ENCODE peak calls at places on chromosomes 12 and 14, in six cellular contexts. One of them, this sample, is unnamed.

GRCh38 chr14:49598182-49598478 is 610 bp upstream of the LRR1 start:
- DNase-seq in activated CD4-positive, alpha-beta T cell treated with anti-CD3 and anti-CD28 coated beads, Interleukin-2, amount 50 U/mL, for 1 hour: no peak
- DNase-seq in endothelial cell: peak
- DNase-seq in sciatic nerve: no peak
- DNase-seq in activated CD4-positive, CD25-positive, alpha-beta regulatory T cell: no peak
- DNase-seq in activated CD8-positive, alpha-beta memory T cell treated with anti-CD3 and anti-CD28 coated beads, Interleukin-2, amount 50 U/mL, for 4 hours: no peak
- DNase-seq in this sample: no peak

GRCh38 chr12:82619644-82620043 is 67.1 kb upstream of the TMTC2 start:
- DNase-seq in sciatic nerve: no peak
- DNase-seq in activated CD8-positive, alpha-beta memory T cell treated with anti-CD3 and anti-CD28 coated beads, Interleukin-2, amount 50 U/mL, for 4 hours: no peak
- DNase-seq in activated CD4-positive, CD25-positive, alpha-beta regulatory T cell: no peak
- DNase-seq in activated CD4-positive, alpha-beta T cell treated with anti-CD3 and anti-CD28 coated beads, Interleukin-2, amount 50 U/mL, for 1 hour: no peak
- DNase-seq in endothelial cell: no peak
- DNase-seq in this sample: no peak

GRCh38 chr14:67999693-68000384 is 180.3 kb downstream of the RAD51B start:
- DNase-seq in sciatic nerve: no peak
- DNase-seq in activated CD4-positive, CD25-positive, alpha-beta regulatory T cell: no peak
- DNase-seq in endothelial cell: no peak
- DNase-seq in activated CD8-positive, alpha-beta memory T cell treated with anti-CD3 and anti-CD28 coated beads, Interleukin-2, amount 50 U/mL, for 4 hours: no peak
- DNase-seq in activated CD4-positive, alpha-beta T cell treated with anti-CD3 and anti-CD28 coated beads, Interleukin-2, amount 50 U/mL, for 1 hour: no peak
- DNase-seq in this sample: no peak

GRCh38 chr12:34402899-34403705 is 380.8 kb downstream of the ALG10 start:
- DNase-seq in activated CD4-positive, CD25-positive, alpha-beta regulatory T cell: no peak
- DNase-seq in endothelial cell: peak
- DNase-seq in activated CD8-positive, alpha-beta memory T cell treated with anti-CD3 and anti-CD28 coated beads, Interleukin-2, amount 50 U/mL, for 4 hours: peak
- DNase-seq in sciatic nerve: peak
- DNase-seq in activated CD4-positive, alpha-beta T cell treated with anti-CD3 and anti-CD28 coated beads, Interleukin-2, amount 50 U/mL, for 1 hour: no peak
- DNase-seq in this sample: peak

GRCh38 chr14:50013198-50013918 is 103.0 kb downstream of the VCPKMT start:
- DNase-seq in activated CD8-positive, alpha-beta memory T cell treated with anti-CD3 and anti-CD28 coated beads, Interleukin-2, amount 50 U/mL, for 4 hours: no peak
- DNase-seq in activated CD4-positive, CD25-positive, alpha-beta regulatory T cell: no peak
- DNase-seq in activated CD4-positive, alpha-beta T cell treated with anti-CD3 and anti-CD28 coated beads, Interleukin-2, amount 50 U/mL, for 1 hour: no peak
- DNase-seq in endothelial cell: no peak
- DNase-seq in sciatic nerve: no peak
- DNase-seq in this sample: no peak

GRCh38 chr12:20101046-20101445 is 267.3 kb upstream of the PDE3A start:
- DNase-seq in activated CD4-positive, CD25-positive, alpha-beta regulatory T cell: no peak
- DNase-seq in activated CD4-positive, alpha-beta T cell treated with anti-CD3 and anti-CD28 coated beads, Interleukin-2, amount 50 U/mL, for 1 hour: no peak
- DNase-seq in activated CD8-positive, alpha-beta memory T cell treated with anti-CD3 and anti-CD28 coated beads, Interleukin-2, amount 50 U/mL, for 4 hours: no peak
- DNase-seq in endothelial cell: no peak
- DNase-seq in sciatic nerve: no peak
- DNase-seq in this sample: no peak

GRCh38 chr14:61640834-61641170 is 54.5 kb upstream of the HIF1A start:
- DNase-seq in activated CD4-positive, alpha-beta T cell treated with anti-CD3 and anti-CD28 coated beads, Interleukin-2, amount 50 U/mL, for 1 hour: no peak
- DNase-seq in activated CD8-positive, alpha-beta memory T cell treated with anti-CD3 and anti-CD28 coated beads, Interleukin-2, amount 50 U/mL, for 4 hours: no peak
- DNase-seq in endothelial cell: no peak
- DNase-seq in sciatic nerve: no peak
- DNase-seq in activated CD4-positive, CD25-positive, alpha-beta regulatory T cell: no peak
- DNase-seq in this sample: no peak

GRCh38 chr14:26775765-26776577 is 178.1 kb upstream of the NOVA1 start:
- DNase-seq in sciatic nerve: no peak
- DNase-seq in activated CD8-positive, alpha-beta memory T cell treated with anti-CD3 and anti-CD28 coated beads, Interleukin-2, amount 50 U/mL, for 4 hours: no peak
- DNase-seq in activated CD4-positive, CD25-positive, alpha-beta regulatory T cell: no peak
- DNase-seq in endothelial cell: no peak
- DNase-seq in activated CD4-positive, alpha-beta T cell treated with anti-CD3 and anti-CD28 coated beads, Interleukin-2, amount 50 U/mL, for 1 hour: no peak
- DNase-seq in this sample: no peak

GRCh38 chr14:55279384-55279783 is 8.2 kb downstream of the FBXO34 start:
- DNase-seq in activated CD4-positive, alpha-beta T cell treated with anti-CD3 and anti-CD28 coated beads, Interleukin-2, amount 50 U/mL, for 1 hour: no peak
- DNase-seq in sciatic nerve: no peak
- DNase-seq in endothelial cell: no peak
- DNase-seq in activated CD4-positive, CD25-positive, alpha-beta regulatory T cell: no peak
- DNase-seq in activated CD8-positive, alpha-beta memory T cell treated with anti-CD3 and anti-CD28 coated beads, Interleukin-2, amount 50 U/mL, for 4 hours: no peak
- DNase-seq in this sample: no peak

GRCh38 chr12:4269279-4269991 is 4.1 kb upstream of the CCND2 start:
- DNase-seq in sciatic nerve: peak
- DNase-seq in activated CD8-positive, alpha-beta memory T cell treated with anti-CD3 and anti-CD28 coated beads, Interleukin-2, amount 50 U/mL, for 4 hours: peak
- DNase-seq in activated CD4-positive, alpha-beta T cell treated with anti-CD3 and anti-CD28 coated beads, Interleukin-2, amount 50 U/mL, for 1 hour: peak
- DNase-seq in activated CD4-positive, CD25-positive, alpha-beta regulatory T cell: peak
- DNase-seq in endothelial cell: peak
- DNase-seq in this sample: peak

GRCh38 chr12:67807808-67808207 is 159.3 kb downstream of the DYRK2 start:
- DNase-seq in endothelial cell: no peak
- DNase-seq in activated CD4-positive, CD25-positive, alpha-beta regulatory T cell: no peak
- DNase-seq in activated CD4-positive, alpha-beta T cell treated with anti-CD3 and anti-CD28 coated beads, Interleukin-2, amount 50 U/mL, for 1 hour: no peak
- DNase-seq in activated CD8-positive, alpha-beta memory T cell treated with anti-CD3 and anti-CD28 coated beads, Interleukin-2, amount 50 U/mL, for 4 hours: no peak
- DNase-seq in sciatic nerve: no peak
- DNase-seq in this sample: no peak

GRCh38 chr14:50397461-50398196 is 948 bp upstream of the CDKL1 start:
- DNase-seq in activated CD4-positive, alpha-beta T cell treated with anti-CD3 and anti-CD28 coated beads, Interleukin-2, amount 50 U/mL, for 1 hour: no peak
- DNase-seq in activated CD4-positive, CD25-positive, alpha-beta regulatory T cell: no peak
- DNase-seq in sciatic nerve: no peak
- DNase-seq in endothelial cell: no peak
- DNase-seq in activated CD8-positive, alpha-beta memory T cell treated with anti-CD3 and anti-CD28 coated beads, Interleukin-2, amount 50 U/mL, for 4 hours: no peak
- DNase-seq in this sample: no peak

GRCh38 chr14:69922198-69922597 is 43.0 kb downstream of the SMOC1 start:
- DNase-seq in activated CD4-positive, CD25-positive, alpha-beta regulatory T cell: no peak
- DNase-seq in sciatic nerve: no peak
- DNase-seq in activated CD8-positive, alpha-beta memory T cell treated with anti-CD3 and anti-CD28 coated beads, Interleukin-2, amount 50 U/mL, for 4 hours: no peak
- DNase-seq in activated CD4-positive, alpha-beta T cell treated with anti-CD3 and anti-CD28 coated beads, Interleukin-2, amount 50 U/mL, for 1 hour: no peak
- DNase-seq in endothelial cell: no peak
- DNase-seq in this sample: no peak

GRCh38 chr12:47267571-47267970 is 187.8 kb upstream of the AMIGO2 start:
- DNase-seq in sciatic nerve: no peak
- DNase-seq in activated CD4-positive, CD25-positive, alpha-beta regulatory T cell: no peak
- DNase-seq in activated CD4-positive, alpha-beta T cell treated with anti-CD3 and anti-CD28 coated beads, Interleukin-2, amount 50 U/mL, for 1 hour: no peak
- DNase-seq in activated CD8-positive, alpha-beta memory T cell treated with anti-CD3 and anti-CD28 coated beads, Interleukin-2, amount 50 U/mL, for 4 hours: no peak
- DNase-seq in endothelial cell: no peak
- DNase-seq in this sample: no peak

GRCh38 chr12:118238888-118239287 is 103.0 kb downstream of the PEBP1 start:
- DNase-seq in activated CD4-positive, CD25-positive, alpha-beta regulatory T cell: no peak
- DNase-seq in sciatic nerve: no peak
- DNase-seq in activated CD4-positive, alpha-beta T cell treated with anti-CD3 and anti-CD28 coated beads, Interleukin-2, amount 50 U/mL, for 1 hour: no peak
- DNase-seq in activated CD8-positive, alpha-beta memory T cell treated with anti-CD3 and anti-CD28 coated beads, Interleukin-2, amount 50 U/mL, for 4 hours: no peak
- DNase-seq in endothelial cell: no peak
- DNase-seq in this sample: no peak

GRCh38 chr12:90253674-90254181 is 545.1 kb upstream of the ATP2B1 start:
- DNase-seq in endothelial cell: no peak
- DNase-seq in activated CD4-positive, alpha-beta T cell treated with anti-CD3 and anti-CD28 coated beads, Interleukin-2, amount 50 U/mL, for 1 hour: peak
- DNase-seq in activated CD8-positive, alpha-beta memory T cell treated with anti-CD3 and anti-CD28 coated beads, Interleukin-2, amount 50 U/mL, for 4 hours: peak
- DNase-seq in sciatic nerve: peak
- DNase-seq in activated CD4-positive, CD25-positive, alpha-beta regulatory T cell: no peak
- DNase-seq in this sample: peak

GRCh38 chr12:1616233-1617066 is 12.6 kb upstream of the WNT5B start:
- DNase-seq in activated CD4-positive, alpha-beta T cell treated with anti-CD3 and anti-CD28 coated beads, Interleukin-2, amount 50 U/mL, for 1 hour: no peak
- DNase-seq in activated CD8-positive, alpha-beta memory T cell treated with anti-CD3 and anti-CD28 coated beads, Interleukin-2, amount 50 U/mL, for 4 hours: no peak
- DNase-seq in endothelial cell: no peak
- DNase-seq in sciatic nerve: no peak
- DNase-seq in activated CD4-positive, CD25-positive, alpha-beta regulatory T cell: no peak
- DNase-seq in this sample: no peak

GRCh38 chr14:45610303-45610702 is 357.3 kb upstream of the MIS18BP1 start:
- DNase-seq in activated CD4-positive, alpha-beta T cell treated with anti-CD3 and anti-CD28 coated beads, Interleukin-2, amount 50 U/mL, for 1 hour: no peak
- DNase-seq in activated CD4-positive, CD25-positive, alpha-beta regulatory T cell: no peak
- DNase-seq in sciatic nerve: no peak
- DNase-seq in activated CD8-positive, alpha-beta memory T cell treated with anti-CD3 and anti-CD28 coated beads, Interleukin-2, amount 50 U/mL, for 4 hours: no peak
- DNase-seq in endothelial cell: no peak
- DNase-seq in this sample: no peak

GRCh38 chr14:103257211-103257962 is 76.7 kb upstream of the EIF5 start:
- DNase-seq in sciatic nerve: no peak
- DNase-seq in activated CD4-positive, CD25-positive, alpha-beta regulatory T cell: no peak
- DNase-seq in activated CD4-positive, alpha-beta T cell treated with anti-CD3 and anti-CD28 coated beads, Interleukin-2, amount 50 U/mL, for 1 hour: no peak
- DNase-seq in endothelial cell: no peak
- DNase-seq in activated CD8-positive, alpha-beta memory T cell treated with anti-CD3 and anti-CD28 coated beads, Interleukin-2, amount 50 U/mL, for 4 hours: no peak
- DNase-seq in this sample: no peak

GRCh38 chr14:49505026-49505766 is 81.0 kb downstream of the RPS29 start:
- DNase-seq in activated CD4-positive, alpha-beta T cell treated with anti-CD3 and anti-CD28 coated beads, Interleukin-2, amount 50 U/mL, for 1 hour: no peak
- DNase-seq in endothelial cell: no peak
- DNase-seq in activated CD4-positive, CD25-positive, alpha-beta regulatory T cell: no peak
- DNase-seq in activated CD8-positive, alpha-beta memory T cell treated with anti-CD3 and anti-CD28 coated beads, Interleukin-2, amount 50 U/mL, for 4 hours: no peak
- DNase-seq in sciatic nerve: no peak
- DNase-seq in this sample: no peak

GRCh38 chr12:12397184-12397583 is 40.3 kb downstream of the BORCS5 start:
- DNase-seq in activated CD8-positive, alpha-beta memory T cell treated with anti-CD3 and anti-CD28 coated beads, Interleukin-2, amount 50 U/mL, for 4 hours: no peak
- DNase-seq in endothelial cell: no peak
- DNase-seq in activated CD4-positive, CD25-positive, alpha-beta regulatory T cell: no peak
- DNase-seq in activated CD4-positive, alpha-beta T cell treated with anti-CD3 and anti-CD28 coated beads, Interleukin-2, amount 50 U/mL, for 1 hour: no peak
- DNase-seq in sciatic nerve: no peak
- DNase-seq in this sample: no peak

GRCh38 chr12:49959570-49960473 is 1.9 kb upstream of the AQP5 start:
- DNase-seq in activated CD8-positive, alpha-beta memory T cell treated with anti-CD3 and anti-CD28 coated beads, Interleukin-2, amount 50 U/mL, for 4 hours: no peak
- DNase-seq in activated CD4-positive, alpha-beta T cell treated with anti-CD3 and anti-CD28 coated beads, Interleukin-2, amount 50 U/mL, for 1 hour: no peak
- DNase-seq in activated CD4-positive, CD25-positive, alpha-beta regulatory T cell: no peak
- DNase-seq in sciatic nerve: no peak
- DNase-seq in endothelial cell: peak
- DNase-seq in this sample: no peak

GRCh38 chr12:90987520-90987919 is 17.3 kb downstream of the EPYC start:
- DNase-seq in endothelial cell: no peak
- DNase-seq in activated CD4-positive, CD25-positive, alpha-beta regulatory T cell: no peak
- DNase-seq in sciatic nerve: no peak
- DNase-seq in activated CD4-positive, alpha-beta T cell treated with anti-CD3 and anti-CD28 coated beads, Interleukin-2, amount 50 U/mL, for 1 hour: no peak
- DNase-seq in activated CD8-positive, alpha-beta memory T cell treated with anti-CD3 and anti-CD28 coated beads, Interleukin-2, amount 50 U/mL, for 4 hours: no peak
- DNase-seq in this sample: no peak

GRCh38 chr12:110244829-110245228 is 36.2 kb upstream of the ATP2A2 start:
- DNase-seq in activated CD4-positive, alpha-beta T cell treated with anti-CD3 and anti-CD28 coated beads, Interleukin-2, amount 50 U/mL, for 1 hour: no peak
- DNase-seq in sciatic nerve: no peak
- DNase-seq in activated CD8-positive, alpha-beta memory T cell treated with anti-CD3 and anti-CD28 coated beads, Interleukin-2, amount 50 U/mL, for 4 hours: no peak
- DNase-seq in endothelial cell: no peak
- DNase-seq in activated CD4-positive, CD25-positive, alpha-beta regulatory T cell: no peak
- DNase-seq in this sample: no peak

GRCh38 chr14:20059745-20060144 is at the start of gene OR4L1:
- DNase-seq in activated CD8-positive, alpha-beta memory T cell treated with anti-CD3 and anti-CD28 coated beads, Interleukin-2, amount 50 U/mL, for 4 hours: no peak
- DNase-seq in activated CD4-positive, alpha-beta T cell treated with anti-CD3 and anti-CD28 coated beads, Interleukin-2, amount 50 U/mL, for 1 hour: no peak
- DNase-seq in activated CD4-positive, CD25-positive, alpha-beta regulatory T cell: no peak
- DNase-seq in endothelial cell: no peak
- DNase-seq in sciatic nerve: no peak
- DNase-seq in this sample: no peak

GRCh38 chr12:7751394-7751793 is 4.2 kb upstream of the CLEC4C start:
- DNase-seq in sciatic nerve: no peak
- DNase-seq in activated CD4-positive, alpha-beta T cell treated with anti-CD3 and anti-CD28 coated beads, Interleukin-2, amount 50 U/mL, for 1 hour: no peak
- DNase-seq in activated CD8-positive, alpha-beta memory T cell treated with anti-CD3 and anti-CD28 coated beads, Interleukin-2, amount 50 U/mL, for 4 hours: no peak
- DNase-seq in endothelial cell: no peak
- DNase-seq in activated CD4-positive, CD25-positive, alpha-beta regulatory T cell: no peak
- DNase-seq in this sample: no peak

GRCh38 chr14:68143341-68143807 is 323.8 kb downstream of the RAD51B start:
- DNase-seq in activated CD8-positive, alpha-beta memory T cell treated with anti-CD3 and anti-CD28 coated beads, Interleukin-2, amount 50 U/mL, for 4 hours: no peak
- DNase-seq in activated CD4-positive, alpha-beta T cell treated with anti-CD3 and anti-CD28 coated beads, Interleukin-2, amount 50 U/mL, for 1 hour: no peak
- DNase-seq in activated CD4-positive, CD25-positive, alpha-beta regulatory T cell: no peak
- DNase-seq in sciatic nerve: peak
- DNase-seq in endothelial cell: no peak
- DNase-seq in this sample: no peak

GRCh38 chr12:66269757-66270383 is 32.4 kb upstream of the HELB start:
- DNase-seq in endothelial cell: no peak
- DNase-seq in activated CD4-positive, CD25-positive, alpha-beta regulatory T cell: no peak
- DNase-seq in activated CD8-positive, alpha-beta memory T cell treated with anti-CD3 and anti-CD28 coated beads, Interleukin-2, amount 50 U/mL, for 4 hours: no peak
- DNase-seq in sciatic nerve: no peak
- DNase-seq in activated CD4-positive, alpha-beta T cell treated with anti-CD3 and anti-CD28 coated beads, Interleukin-2, amount 50 U/mL, for 1 hour: no peak
- DNase-seq in this sample: no peak

GRCh38 chr14:58944226-58944769 is 244.2 kb upstream of the DAAM1 start:
- DNase-seq in activated CD4-positive, alpha-beta T cell treated with anti-CD3 and anti-CD28 coated beads, Interleukin-2, amount 50 U/mL, for 1 hour: no peak
- DNase-seq in sciatic nerve: no peak
- DNase-seq in endothelial cell: no peak
- DNase-seq in activated CD8-positive, alpha-beta memory T cell treated with anti-CD3 and anti-CD28 coated beads, Interleukin-2, amount 50 U/mL, for 4 hours: no peak
- DNase-seq in activated CD4-positive, CD25-positive, alpha-beta regulatory T cell: no peak
- DNase-seq in this sample: no peak

GRCh38 chr14:38199076-38199475 is 8.6 kb upstream of the SSTR1 start:
- DNase-seq in endothelial cell: no peak
- DNase-seq in sciatic nerve: no peak
- DNase-seq in activated CD4-positive, CD25-positive, alpha-beta regulatory T cell: no peak
- DNase-seq in activated CD4-positive, alpha-beta T cell treated with anti-CD3 and anti-CD28 coated beads, Interleukin-2, amount 50 U/mL, for 1 hour: no peak
- DNase-seq in activated CD8-positive, alpha-beta memory T cell treated with anti-CD3 and anti-CD28 coated beads, Interleukin-2, amount 50 U/mL, for 4 hours: no peak
- DNase-seq in this sample: no peak

GRCh38 chr12:103632554-103633216 is 45.6 kb downstream of the STAB2 start:
- DNase-seq in activated CD4-positive, CD25-positive, alpha-beta regulatory T cell: peak
- DNase-seq in activated CD4-positive, alpha-beta T cell treated with anti-CD3 and anti-CD28 coated beads, Interleukin-2, amount 50 U/mL, for 1 hour: peak
- DNase-seq in activated CD8-positive, alpha-beta memory T cell treated with anti-CD3 and anti-CD28 coated beads, Interleukin-2, amount 50 U/mL, for 4 hours: no peak
- DNase-seq in sciatic nerve: peak
- DNase-seq in endothelial cell: peak
- DNase-seq in this sample: peak

GRCh38 chr12:5268424-5269210 is 163.3 kb upstream of the NTF3 start:
- DNase-seq in activated CD4-positive, alpha-beta T cell treated with anti-CD3 and anti-CD28 coated beads, Interleukin-2, amount 50 U/mL, for 1 hour: no peak
- DNase-seq in activated CD4-positive, CD25-positive, alpha-beta regulatory T cell: no peak
- DNase-seq in activated CD8-positive, alpha-beta memory T cell treated with anti-CD3 and anti-CD28 coated beads, Interleukin-2, amount 50 U/mL, for 4 hours: no peak
- DNase-seq in sciatic nerve: no peak
- DNase-seq in endothelial cell: no peak
- DNase-seq in this sample: no peak

This sample was measured in spleen.